ENCODE peak calls at places on chromosomes 16 and 17, in six cellular contexts. R, Q, X, F, N and I are unnamed samples.

GRCh38 chr17:20925091-20925490 is 117.7 kb downstream of the USP22 start:
- DNase-seq in N (no peak), F (no peak), R (no peak), X (no peak), Q (no peak), I (no peak)

GRCh38 chr17:29918922-29919856 is 10.8 kb downstream of the SSH2 start:
- DNase-seq in X (no peak), F (no peak), N (no peak), Q (no peak), R (no peak), I (no peak)

GRCh38 chr16:8959921-8960787 is 3.6 kb downstream of the USP7 start:
- DNase-seq in R (no peak), Q (no peak), X (no peak), F (no peak), N (no peak), I (no peak)

GRCh38 chr17:31856750-31857149 is 2.3 kb downstream of the COPRS start:
- DNase-seq in Q (no peak), R (no peak), N (no peak), X (no peak), F (no peak), I (no peak)

GRCh38 chr16:46859719-46860152 is 24.4 kb upstream of the GPT2 start:
- DNase-seq in X (no peak), F (no peak), N (no peak), R (peak; percentile 14), Q (peak; percentile 69), I (no peak)

GRCh38 chr17:39617446-39618251 is 9.1 kb upstream of the PPP1R1B start:
- DNase-seq in R (peak; percentile 62), X (no peak), N (peak; percentile 92), Q (peak; percentile 54), F (peak; percentile 56), I (peak; percentile 76)

GRCh38 chr16:85222151-85222863 is 110.0 kb upstream of the CIBAR2 start:
- DNase-seq in Q (no peak), X (no peak), R (no peak), F (no peak), N (no peak), I (no peak)

GRCh38 chr16:58027341-58028167 is 2.0 kb downstream of the MMP15 start:
- DNase-seq in N (no peak), F (no peak), X (no peak), Q (no peak), R (no peak), I (peak; percentile 86)

GRCh38 chr17:33292981-33293867 is at the start of gene ASIC2:
- DNase-seq in Q (no peak), F (no peak), R (peak; percentile 6), N (no peak), X (no peak), I (no peak)

GRCh38 chr16:55567382-55567781 is 898 bp downstream of the CAPNS2 start:
- DNase-seq in R (no peak), Q (no peak), X (no peak), F (no peak), N (no peak), I (no peak)

GRCh38 chr16:84294196-84295142 is at the start of gene WFDC1:
- DNase-seq in X (no peak), N (no peak), Q (no peak), F (no peak), R (no peak), I (no peak)